ENCODE peak calls at places on chromosomes 13 and 19, in eight cellular contexts. D, Z, O, A, F, W, E and P are unnamed samples.

GRCh38 chr13:99165753-99166587 is 34.7 kb upstream of the UBAC2 start:
- DNase-seq in A (no peak), O (no peak), F (no peak), Z (no peak), W (no peak), D (no peak), E (no peak), P (no peak)

GRCh38 chr19:5682293-5682592 is 1.4 kb downstream of the HSD11B1L start:
- DNase-seq in Z (no peak), D (no peak), A (no peak), O (no peak), W (no peak), F (no peak), E (no peak), P (no peak)

GRCh38 chr13:19782049-19782726 is 557 bp downstream of the PSPC1 start:
- DNase-seq in F (peak; percentile 58), W (peak; percentile 31), E (peak; percentile 13), A (peak; percentile 45), Z (no peak), D (peak; percentile 40), O (peak; percentile 39), P (peak; percentile 49)

GRCh38 chr13:76620036-76620435 is 266.2 kb downstream of the KCTD12 start:
- DNase-seq in A (no peak), Z (no peak), O (no peak), W (no peak), E (no peak), D (no peak), F (no peak), P (no peak)

GRCh38 chr19:18514800-18515682 is 6.8 kb downstream of the ELL start:
- DNase-seq in O (no peak), E (no peak), Z (no peak), A (peak; percentile 92), D (peak; percentile 74), W (peak; percentile 85), F (no peak), P (no peak)

GRCh38 chr19:511101-511841 is 4.0 kb downstream of the TPGS1 start:
- DNase-seq in F (peak; percentile 75), W (no peak), A (no peak), E (peak; percentile 68), O (peak; percentile 38), Z (no peak), D (no peak), P (no peak)

GRCh38 chr13:43879323-43880181 is at the start of the genes CCDC122 and LACC1:
- DNase-seq in D (peak; percentile 74), E (peak; percentile 67), W (peak; percentile 58), Z (no peak), O (peak; percentile 80), A (peak; percentile 77), F (peak; percentile 90), P (peak; percentile 85)

GRCh38 chr13:112670118-112670517 is 19.7 kb upstream of the ATP11A start:
- DNase-seq in O (no peak), W (no peak), E (no peak), A (no peak), Z (no peak), F (no peak), D (no peak), P (no peak)

GRCh38 chr13:51601601-51602348 is 17.5 kb downstream of the WDFY2 start:
- DNase-seq in F (no peak), E (no peak), W (no peak), Z (no peak), A (no peak), O (no peak), D (no peak), P (no peak)

GRCh38 chr13:114109646-114110045 is 22.8 kb downstream of the RASA3 start:
- DNase-seq in W (peak; percentile 12), E (peak; percentile 39), A (peak; percentile 21), F (peak; percentile 39), O (peak; percentile 16), Z (no peak), D (no peak), P (no peak)

GRCh38 chr13:51422484-51422883 is 30.4 kb downstream of the INTS6 start:
- DNase-seq in W (no peak), E (no peak), Z (no peak), D (no peak), O (no peak), A (no peak), F (no peak), P (no peak)

GRCh38 chr13:81106348-81106747 is 765.4 kb upstream of the SPRY2 start:
- DNase-seq in Z (no peak), A (no peak), W (no peak), E (no peak), F (no peak), O (no peak), D (no peak), P (no peak)

GRCh38 chr13:43472344-43472743 is 314.4 kb downstream of the ENOX1 start:
- DNase-seq in W (no peak), Z (no peak), E (no peak), O (no peak), D (no peak), F (no peak), A (no peak), P (no peak)

GRCh38 chr19:7159105-7159933 is 89.8 kb downstream of the ZNF557 start:
- DNase-seq in W (no peak), A (no peak), Z (peak; percentile 18), E (no peak), D (peak; percentile 91), O (no peak), F (no peak), P (no peak)

GRCh38 chr13:93336733-93337132 is 110.1 kb downstream of the GPC6 start:
- DNase-seq in D (no peak), A (no peak), F (no peak), E (no peak), O (no peak), Z (no peak), W (no peak), P (no peak)

GRCh38 chr13:114115191-114115671 is 17.2 kb downstream of the RASA3 start:
- DNase-seq in D (peak; percentile 90), F (no peak), O (peak; percentile 8), E (no peak), A (peak; percentile 17), W (peak; percentile 31), Z (peak; percentile 67), P (no peak)

GRCh38 chr19:16113727-16114126 is 2.0 kb downstream of the RAB8A start:
- DNase-seq in F (no peak), W (no peak), E (no peak), D (no peak), A (no peak), Z (no peak), O (no peak), P (no peak)

GRCh38 chr13:110127986-110128511 is 178.9 kb downstream of the COL4A1 start:
- DNase-seq in O (no peak), Z (no peak), F (no peak), D (no peak), W (no peak), E (no peak), A (no peak), P (no peak)

GRCh38 chr19:33186835-33187540 is 7.1 kb upstream of the LRP3 start:
- DNase-seq in D (no peak), Z (no peak), W (no peak), O (peak; percentile 17), E (no peak), F (no peak), A (no peak), P (peak; percentile 31)

GRCh38 chr19:18021121-18021755 is 13.3 kb downstream of the ARRDC2 start:
- DNase-seq in A (peak; percentile 67), F (no peak), Z (peak; percentile 34), E (no peak), O (no peak), W (no peak), D (peak; percentile 80), P (peak; percentile 14)

GRCh38 chr19:42794751-42795150 is 29.3 kb upstream of the PSG8 start:
- DNase-seq in W (no peak), F (no peak), A (no peak), Z (peak; percentile 29), O (no peak), D (no peak), E (no peak), P (no peak)

GRCh38 chr19:33292595-33293254 is 9.6 kb downstream of the CEBPA start:
- DNase-seq in A (no peak), D (peak; percentile 33), W (no peak), O (no peak), E (no peak), Z (peak; percentile 10), F (no peak), P (no peak)

GRCh38 chr13:95201814-95202521 is 99.3 kb downstream of the ABCC4 start:
- DNase-seq in Z (no peak), D (no peak), E (no peak), W (no peak), O (no peak), A (no peak), F (no peak), P (no peak)

GRCh38 chr13:67438465-67438864 is 208.3 kb upstream of the PCDH9 start:
- DNase-seq in D (no peak), Z (no peak), F (peak; percentile 49), O (no peak), E (no peak), W (no peak), A (no peak), P (peak; percentile 6)

GRCh38 chr13:74765955-74766354 is 631.8 kb upstream of the KLF12 start:
- DNase-seq in F (no peak), Z (no peak), W (no peak), A (no peak), O (no peak), E (no peak), D (no peak), P (no peak)

GRCh38 chr13:110387451-110388140 is 80.5 kb downstream of the COL4A2 start:
- DNase-seq in O (peak; percentile 56), F (peak; percentile 48), Z (no peak), W (no peak), A (peak; percentile 75), E (no peak), D (peak; percentile 74), P (peak; percentile 62)

GRCh38 chr13:70816853-70817252 is 708.6 kb upstream of the KLHL1 start:
- DNase-seq in F (no peak), O (no peak), A (no peak), W (no peak), E (no peak), D (no peak), Z (no peak), P (no peak)

GRCh38 chr13:99856021-99856420 is 115.5 kb downstream of the ZIC5 start:
- DNase-seq in F (no peak), D (no peak), A (no peak), W (no peak), E (no peak), O (no peak), Z (no peak), P (no peak)

GRCh38 chr19:55179570-55180484 is at the start of gene SYT5:
- DNase-seq in D (no peak), Z (no peak), O (peak; percentile 75), F (peak; percentile 82), A (no peak), E (peak; percentile 30), W (no peak), P (peak; percentile 97)

GRCh38 chr13:99997702-99998219 is 16.2 kb downstream of the ZIC2 start:
- DNase-seq in A (no peak), Z (no peak), W (no peak), D (no peak), E (no peak), O (no peak), F (no peak), P (peak; percentile 66)

GRCh38 chr19:18460900-18461299 is 23.0 kb upstream of the ISYNA1 start:
- DNase-seq in D (no peak), Z (no peak), A (no peak), W (no peak), F (no peak), O (no peak), E (no peak), P (no peak)

GRCh38 chr13:45623516-45624090 is 8.1 kb upstream of the ERICH6B start:
- DNase-seq in Z (no peak), W (no peak), F (peak; percentile 47), O (no peak), A (no peak), E (no peak), D (peak; percentile 39), P (peak; percentile 59)

GRCh38 chr13:30785146-30785845 is 50.0 kb downstream of the ALOX5AP start:
- DNase-seq in D (no peak), O (no peak), W (no peak), Z (no peak), E (no peak), A (no peak), F (no peak), P (no peak)

GRCh38 chr19:51456541-51457290 is 1.5 kb downstream of the SIGLEC8 start:
- DNase-seq in E (no peak), A (no peak), Z (no peak), D (no peak), W (no peak), O (no peak), F (no peak), P (no peak)